ENCODE peak calls at places on chromosomes 16 and 17, in five cellular contexts. K is breast epithelium, M is psoas muscle, D is PC-3, P is Peyer's patch. H is an unnamed sample. For H3K27me3, the result is how much of the 10 kb centered on the place peaks cover.

GRCh38 chr17:63649813-63650212 is 27.6 kb downstream of the MAP3K3 start:
- DNase-seq in K (no peak), M (no peak), D (no peak), P (no peak), H (no peak)

GRCh38 chr16:83285921-83286320 is 521.9 kb upstream of the HSBP1 start:
- DNase-seq in K (no peak), M (no peak), D (no peak), P (no peak), H (no peak)

GRCh38 chr17:64110436-64111152 is 19.4 kb downstream of the ERN1 start:
- DNase-seq in K (no peak), M (no peak), D (no peak), P (no peak), H (no peak)

GRCh38 chr17:50967795-50968194 is 101.6 kb upstream of the TOB1 start:
- DNase-seq in K (no peak), M (no peak), D (no peak), P (no peak), H (no peak)

GRCh38 chr16:87559976-87560375 is 42.3 kb upstream of the JPH3 start:
- DNase-seq in K (no peak), M (no peak), D (no peak), P (no peak), H (no peak)

GRCh38 chr17:29060475-29060874 is 17.5 kb downstream of the PIPOX start:
- DNase-seq in K (no peak), M (no peak), D (no peak), P (no peak), H (no peak)

GRCh38 chr16:2898831-2899563 is 12.7 kb upstream of the FLYWCH1 start:
- DNase-seq in K (no peak), M (no peak), D (no peak), P (no peak), H (no peak)

GRCh38 chr17:39014795-39015545 is 47.8 kb upstream of the FBXO47 start:
- DNase-seq in K (no peak), M (peak), D (no peak), P (no peak), H (no peak)

GRCh38 chr16:10938844-10939648 is 3.2 kb downstream of the DEXI start:
- DNase-seq in K (no peak), M (no peak), D (no peak), P (peak), H (no peak)

GRCh38 chr16:51922476-51922875 is 624.5 kb downstream of the TOX3 start:
- DNase-seq in K (no peak), M (no peak), D (no peak), P (no peak), H (no peak)

GRCh38 chr16:21684199-21684598 is 20.4 kb downstream of the OTOA start:
- DNase-seq in K (no peak), M (no peak), D (no peak), P (no peak), H (peak)

GRCh38 chr16:1197237-1197866 is 27.7 kb downstream of the TPSG1 start:
- DNase-seq in K (no peak), M (no peak), D (no peak), P (no peak), H (no peak)

GRCh38 chr17:28421775-28422305 is 15.8 kb upstream of the SLC46A1 start:
- DNase-seq in K (no peak), M (no peak), D (no peak), P (no peak), H (no peak)

GRCh38 chr17:65362826-65363225 is 198.6 kb downstream of the AXIN2 start:
- DNase-seq in K (no peak), M (no peak), D (peak), P (no peak), H (no peak)

GRCh38 chr17:67759355-67760171 is 41.8 kb downstream of the NOL11 start:
- DNase-seq in K (no peak), M (peak), D (no peak), P (peak), H (no peak)

GRCh38 chr17:69047368-69048263 is 13.1 kb downstream of the ABCA9 start:
- DNase-seq in K (no peak), M (peak), D (no peak), P (peak), H (no peak)

GRCh38 chr17:3695723-3696411 is at the start of gene P2RX5:
- DNase-seq in K (no peak), M (peak), D (peak), P (peak), H (peak)

GRCh38 chr16:1877804-1878203 is 5.8 kb upstream of the MEIOB start:
- DNase-seq in K (no peak), M (no peak), D (peak), P (peak), H (no peak)

GRCh38 chr16:52491216-52491615 is 55.7 kb downstream of the TOX3 start:
- DNase-seq in K (no peak), M (no peak), D (no peak), P (no peak), H (no peak)

GRCh38 chr17:27621557-27621956 is 9.4 kb upstream of the LGALS9 start:
- DNase-seq in K (no peak), M (no peak), D (no peak), P (no peak), H (no peak)

GRCh38 chr16:4957720-4958509 is at the start of gene SEC14L5:
- DNase-seq in K (peak), M (peak), D (peak), P (peak), H (peak)

GRCh38 chr17:41967141-41967920 is 736 bp downstream of the CNP start:
- DNase-seq in K (no peak), M (no peak), D (peak), P (peak), H (peak)

GRCh38 chr17:19731626-19732025 is 15.2 kb upstream of the SLC47A2 start:
- DNase-seq in K (no peak), M (no peak), D (no peak), P (no peak), H (no peak)

GRCh38 chr17:27861979-27862378 is 31.2 kb downstream of the LYRM9 start:
- DNase-seq in K (no peak), M (no peak), D (no peak), P (peak), H (no peak)

GRCh38 chr17:2412561-2413021 is 11.7 kb upstream of the MNT start:
- DNase-seq in K (no peak), M (no peak), D (no peak), P (no peak), H (no peak)

GRCh38 chr17:58401287-58401686 is 16.0 kb downstream of the RNF43 start:
- DNase-seq in K (no peak), M (no peak), D (peak), P (no peak), H (no peak)

GRCh38 chr17:15779119-15779518 is 47.0 kb downstream of the TBC1D26 start:
- DNase-seq in K (no peak), M (no peak), D (no peak), P (no peak), H (no peak)

GRCh38 chr16:24771779-24772157 is 42.3 kb downstream of the TNRC6A start:
- DNase-seq in K (no peak), M (no peak), D (peak), P (no peak), H (no peak)

GRCh38 chr17:75088465-75088895 is 726 bp downstream of the SLC16A5 start:
- DNase-seq in K (no peak), M (no peak), D (no peak), P (no peak), H (no peak)

GRCh38 chr16:85605912-85606841 is 6.9 kb upstream of the GSE1 start:
- DNase-seq in K (no peak), M (no peak), D (no peak), P (no peak), H (no peak)

GRCh38 chr16:4414187-4414909 is 2.0 kb downstream of the CORO7 start:
- DNase-seq in K (no peak), M (no peak), D (no peak), P (peak), H (no peak)

GRCh38 chr17:2710804-2711607 is 558 bp downstream of the CLUH start:
- DNase-seq in K (no peak), M (peak), D (peak), P (no peak), H (no peak)

GRCh38 chr17:52383493-52384100 is 225.1 kb upstream of the CA10 start:
- DNase-seq in K (peak), M (no peak), D (peak), P (peak), H (peak)

GRCh38 chr17:66172706-66173223 is 19.2 kb downstream of the CEP112 start:
- DNase-seq in K (no peak), M (no peak), D (no peak), P (no peak), H (no peak)

DNA sequence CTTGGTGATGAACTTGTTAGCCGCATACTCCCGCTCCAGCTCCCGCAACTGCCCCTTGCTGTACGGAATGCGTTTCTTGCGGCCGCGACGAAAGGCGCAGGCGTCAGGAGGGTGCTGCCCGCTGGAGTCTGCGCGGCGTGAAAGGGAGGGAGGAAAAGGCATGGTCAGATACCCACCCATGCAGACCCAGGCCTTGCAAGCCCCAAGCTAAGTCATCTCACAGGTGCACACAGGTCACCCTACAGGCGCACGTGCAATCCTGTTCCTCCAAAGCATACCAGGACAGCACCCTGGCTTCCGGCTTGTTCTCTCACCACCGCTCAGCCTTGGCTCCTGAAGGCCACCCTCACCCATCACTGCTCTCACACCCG is 1.6 kb downstream of the HOXB13 start:
- DNase-seq in K (no peak), M (no peak), D (peak), P (no peak), H (no peak)
- H3K27me3 ChIP-seq in K (under half), M (half or more), D (under half), P (under half), H (half or more)

DNA sequence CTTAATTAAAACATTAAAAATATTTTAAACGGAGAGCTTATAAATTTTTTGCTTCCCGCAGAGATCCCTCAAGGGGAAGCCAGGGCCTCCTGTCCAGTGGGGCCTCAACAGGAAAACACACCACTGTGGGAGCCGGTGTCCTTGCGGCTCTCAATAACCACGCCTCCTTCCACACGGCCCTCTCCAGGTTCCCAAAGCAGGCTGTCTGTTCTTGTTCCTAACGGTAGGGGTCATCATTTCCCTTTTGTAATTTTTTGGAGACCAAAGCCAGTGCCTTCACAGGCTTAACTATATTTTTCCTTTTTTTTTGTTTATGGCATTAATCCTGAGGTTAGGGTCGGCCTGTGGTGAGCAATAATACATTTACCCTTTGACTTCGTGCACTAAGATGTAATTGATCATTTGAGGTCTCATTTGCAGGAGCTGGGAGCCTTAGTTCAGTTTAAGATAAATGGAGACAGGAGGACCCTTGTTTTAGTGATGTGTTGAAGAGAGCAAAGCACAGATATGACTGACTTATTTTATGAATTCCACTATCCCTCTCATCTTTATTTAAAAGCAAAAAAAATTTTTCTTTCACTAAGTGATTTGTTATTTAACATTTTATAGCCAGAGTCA is 77.5 kb upstream of the N4BP1 start:
- DNase-seq in K (peak), M (peak), D (peak), P (peak), H (peak)
- TF ChIP-seq CTCF in K (peak), M (peak), D (peak), P (peak), H (peak)

GRCh38 chr17:80675451-80676095 is 130.9 kb downstream of the RPTOR start:
- DNase-seq in K (no peak), M (no peak), D (no peak), P (no peak), H (no peak)

GRCh38 chr17:80678621-80679020 is 134.0 kb downstream of the RPTOR start:
- DNase-seq in K (no peak), M (no peak), D (peak), P (no peak), H (peak)

GRCh38 chr17:80677214-80677756 is 132.6 kb downstream of the RPTOR start:
- DNase-seq in K (no peak), M (no peak), D (no peak), P (no peak), H (no peak)

GRCh38 chr17:80676564-80676963 is 131.9 kb downstream of the RPTOR start:
- DNase-seq in K (no peak), M (no peak), D (no peak), P (no peak), H (no peak)

DNA sequence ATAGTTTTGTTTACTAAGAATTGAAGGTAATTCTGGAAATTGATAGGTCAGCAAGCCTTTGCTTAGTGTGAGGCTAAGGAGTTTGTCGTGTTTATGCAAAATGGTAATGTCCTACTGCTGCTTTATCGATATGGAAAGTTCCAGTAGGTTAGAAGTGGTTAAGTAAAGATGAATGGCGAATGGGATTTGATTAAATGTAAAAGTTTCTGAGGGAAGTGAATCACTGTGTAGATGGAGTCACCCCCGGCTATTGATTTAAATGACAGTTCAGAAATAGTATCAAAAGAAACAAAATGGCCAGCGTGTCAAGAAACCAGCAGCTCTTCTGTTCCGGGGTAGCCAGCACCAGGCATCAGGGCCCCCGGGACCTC is 131.4 kb downstream of the RPTOR start:
- DNase-seq in K (no peak), M (no peak), D (no peak), P (no peak), H (no peak)
- H3K4me3 ChIP-seq in K (no peak), M (no peak), D (no peak), P (no peak), H (no peak)

DNA sequence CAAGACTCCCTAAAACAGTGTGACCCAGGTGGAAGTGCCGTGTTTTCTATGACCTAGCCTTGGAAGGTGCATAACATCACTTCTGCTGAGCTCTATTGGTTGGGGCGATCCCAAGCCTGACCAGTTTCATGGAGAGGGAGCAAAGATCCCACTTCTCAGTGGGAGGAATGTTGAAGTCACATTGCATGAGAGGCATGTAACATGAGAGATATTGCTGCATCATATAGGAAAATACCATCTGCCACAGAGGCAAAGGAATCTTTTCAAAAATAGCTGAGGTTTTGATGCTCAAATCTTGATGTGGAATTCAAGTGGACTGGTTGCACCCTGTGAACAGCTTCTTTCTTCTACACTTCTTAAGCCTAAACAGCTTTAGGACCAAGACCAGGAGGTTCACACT is 56.4 kb upstream of the NLRP1 start:
- DNase-seq in K (no peak), M (no peak), D (no peak), P (no peak), H (no peak)
- H3K27me3 ChIP-seq in K (under half), M (under half), D (under half), P (under half), H (under half)

GRCh38 chr16:63458842-63459241 is 1422.6 kb upstream of the CDH8 start:
- DNase-seq in K (no peak), M (no peak), D (no peak), P (no peak), H (no peak)

GRCh38 chr16:63457869-63458268 is 1421.6 kb upstream of the CDH8 start:
- DNase-seq in K (no peak), M (no peak), D (no peak), P (no peak), H (no peak)

GRCh38 chr16:63461248-63461841 is 1425.1 kb upstream of the CDH8 start:
- DNase-seq in K (no peak), M (no peak), D (peak), P (peak), H (peak)
- TF ChIP-seq CTCF in K (peak), M (peak), D (peak), P (peak), H (peak)

GRCh38 chr16:64094992-64095579 is 1026.8 kb downstream of the CDH11 start:
- DNase-seq in K (no peak), M (no peak), D (peak), P (no peak), H (no peak)

GRCh38 chr16:64096671-64097070 is 1025.2 kb downstream of the CDH11 start:
- DNase-seq in K (no peak), M (no peak), D (no peak), P (no peak), H (no peak)

GRCh38 chr16:64094170-64094960 is 1027.5 kb downstream of the CDH11 start:
- DNase-seq in K (no peak), M (no peak), D (no peak), P (no peak), H (no peak)

GRCh38 chr16:64102654-64103053 is 1019.2 kb downstream of the CDH11 start:
- DNase-seq in K (no peak), M (no peak), D (no peak), P (no peak), H (no peak)

GRCh38 chr16:64098451-64098850 is 1023.4 kb downstream of the CDH11 start:
- DNase-seq in K (no peak), M (no peak), D (peak), P (no peak), H (no peak)
- H3K4me3 ChIP-seq in K (no peak), M (no peak), D (no peak), P (no peak), H (no peak)

GRCh38 chr17:79603771-79604170 is 7.1 kb downstream of the RBFOX3 start:
- DNase-seq in K (no peak), M (no peak), D (no peak), P (no peak), H (no peak)
- H3K27me3 ChIP-seq in K (under half), M (under half), D (half or more), P (under half), H (under half)

GRCh38 chr17:18142417-18142816 is 33.9 kb downstream of the MYO15A start:
- DNase-seq in K (no peak), M (no peak), D (no peak), P (no peak), H (no peak)

GRCh38 chr17:18145811-18146210 is 37.3 kb downstream of the MYO15A start:
- DNase-seq in K (no peak), M (no peak), D (no peak), P (no peak), H (no peak)

GRCh38 chr17:18141210-18141803 is 32.8 kb downstream of the MYO15A start:
- DNase-seq in K (no peak), M (no peak), D (peak), P (peak), H (no peak)

GRCh38 chr17:18144261-18144660 is 35.7 kb downstream of the MYO15A start:
- DNase-seq in K (no peak), M (no peak), D (no peak), P (no peak), H (no peak)

GRCh38 chr17:18143044-18143936 is 34.7 kb downstream of the MYO15A start:
- DNase-seq in K (no peak), M (no peak), D (peak), P (no peak), H (peak)
- TF ChIP-seq CTCF in K (no peak), M (no peak), D (peak), P (peak), H (peak)